ENCODE peak calls at places on chromosome 13, in eight cellular contexts. One of them, this sample, is unnamed.
A peak's percentile ranks its signal among the peaks of the same experiment; 100 is the strongest.

GRCh38 chr13:34435338-34435737 is 506.7 kb upstream of the NBEA start:
- DNase-seq in WTC11: no peak
- DNase-seq in upper lobe of right lung: no peak
- DNase-seq in tibial nerve: no peak
- DNase-seq in fibroblast of pulmonary artery: peak; percentile 32
- DNase-seq in A673: no peak
- DNase-seq in mammary epithelial cell: no peak
- DNase-seq in foreskin fibroblast: peak; percentile 93
- DNase-seq in this sample: peak; percentile 70

GRCh38 chr13:86572115-86572514 is 772.9 kb upstream of the SLITRK6 start:
- DNase-seq in tibial nerve: no peak
- DNase-seq in WTC11: no peak
- DNase-seq in fibroblast of pulmonary artery: peak; percentile 42
- DNase-seq in A673: peak; percentile 58
- DNase-seq in mammary epithelial cell: peak; percentile 46
- DNase-seq in upper lobe of right lung: no peak
- DNase-seq in foreskin fibroblast: no peak
- DNase-seq in this sample: no peak

GRCh38 chr13:39684531-39685137 is 29.2 kb downstream of the COG6 start:
- DNase-seq in upper lobe of right lung: no peak
- DNase-seq in A673: peak; percentile 73
- DNase-seq in fibroblast of pulmonary artery: peak; percentile 69
- DNase-seq in tibial nerve: no peak
- DNase-seq in mammary epithelial cell: peak; percentile 16
- DNase-seq in WTC11: no peak
- DNase-seq in foreskin fibroblast: peak; percentile 49
- DNase-seq in this sample: peak; percentile 63

GRCh38 chr13:26362261-26362660 is 108.3 kb downstream of the CDK8 start:
- DNase-seq in foreskin fibroblast: no peak
- DNase-seq in upper lobe of right lung: no peak
- DNase-seq in mammary epithelial cell: no peak
- DNase-seq in WTC11: no peak
- DNase-seq in A673: no peak
- DNase-seq in tibial nerve: no peak
- DNase-seq in fibroblast of pulmonary artery: no peak
- DNase-seq in this sample: no peak

GRCh38 chr13:113374511-113375175 is 10.7 kb upstream of the GRTP1 start:
- DNase-seq in fibroblast of pulmonary artery: no peak
- DNase-seq in WTC11: no peak
- DNase-seq in upper lobe of right lung: no peak
- DNase-seq in foreskin fibroblast: no peak
- DNase-seq in A673: no peak
- DNase-seq in mammary epithelial cell: no peak
- DNase-seq in tibial nerve: no peak
- DNase-seq in this sample: no peak

GRCh38 chr13:26007774-26008173 is 44.0 kb downstream of the SHISA2 start:
- DNase-seq in WTC11: no peak
- DNase-seq in tibial nerve: no peak
- DNase-seq in upper lobe of right lung: no peak
- DNase-seq in foreskin fibroblast: no peak
- DNase-seq in mammary epithelial cell: no peak
- DNase-seq in A673: no peak
- DNase-seq in fibroblast of pulmonary artery: no peak
- DNase-seq in this sample: no peak

GRCh38 chr13:97121894-97122293 is 100.2 kb upstream of the MBNL2 start:
- DNase-seq in WTC11: no peak
- DNase-seq in fibroblast of pulmonary artery: peak; percentile 33
- DNase-seq in mammary epithelial cell: peak; percentile 67
- DNase-seq in A673: no peak
- DNase-seq in foreskin fibroblast: peak; percentile 44
- DNase-seq in tibial nerve: no peak
- DNase-seq in upper lobe of right lung: no peak
- DNase-seq in this sample: no peak

GRCh38 chr13:94112227-94112626 is 367.3 kb downstream of the DCT start:
- DNase-seq in foreskin fibroblast: peak; percentile 96
- DNase-seq in mammary epithelial cell: peak; percentile 80
- DNase-seq in A673: peak; percentile 39
- DNase-seq in fibroblast of pulmonary artery: peak; percentile 85
- DNase-seq in upper lobe of right lung: no peak
- DNase-seq in WTC11: no peak
- DNase-seq in tibial nerve: peak; percentile 18
- DNase-seq in this sample: peak; percentile 96

GRCh38 chr13:85900521-85900920 is 101.3 kb upstream of the SLITRK6 start:
- DNase-seq in foreskin fibroblast: no peak
- DNase-seq in WTC11: no peak
- DNase-seq in A673: no peak
- DNase-seq in tibial nerve: no peak
- DNase-seq in mammary epithelial cell: no peak
- DNase-seq in upper lobe of right lung: no peak
- DNase-seq in fibroblast of pulmonary artery: no peak
- DNase-seq in this sample: no peak

DNA sequence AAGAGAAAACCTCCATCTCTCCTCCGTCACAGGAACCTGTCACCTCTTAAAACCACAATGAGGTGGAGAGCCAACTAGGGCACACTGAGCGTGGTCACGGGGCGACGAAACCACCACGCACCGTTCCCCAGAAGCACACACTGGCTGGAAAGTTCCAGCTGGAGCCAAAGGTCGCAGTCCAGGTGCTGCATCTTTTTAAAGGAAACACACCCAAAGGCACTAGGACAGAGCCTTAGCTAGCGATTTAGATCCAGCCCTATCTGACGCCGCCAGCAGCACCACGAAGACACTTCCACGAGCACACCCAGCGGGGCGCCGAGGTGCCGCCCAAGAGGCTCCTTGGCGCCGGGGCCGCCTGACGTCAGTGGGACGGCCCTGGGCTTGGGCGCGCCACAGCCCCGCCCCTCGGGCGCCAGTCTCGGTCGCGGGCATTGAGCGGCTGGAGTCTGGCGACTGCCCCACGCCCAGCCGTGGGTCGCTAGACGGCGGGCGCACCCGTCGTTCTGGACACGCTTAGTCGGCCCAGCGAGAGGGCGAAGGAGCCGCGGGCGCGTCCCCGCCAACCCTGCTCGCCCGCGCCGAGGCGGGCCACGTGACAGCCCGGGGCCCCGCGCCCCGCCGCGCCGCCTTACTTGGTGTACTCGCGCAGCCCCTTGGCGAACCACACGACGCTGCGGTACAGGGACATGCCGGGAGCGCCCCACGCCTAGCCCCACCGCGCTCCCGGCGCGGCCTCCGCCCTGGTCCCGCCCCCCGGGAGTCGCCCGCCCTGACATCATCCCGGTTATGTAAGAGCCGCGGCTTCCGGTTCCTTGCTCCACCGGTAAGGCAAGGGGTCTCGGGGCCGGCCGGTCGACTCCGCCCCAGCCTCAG is at the start of gene DHRS12:
- DNase-seq in upper lobe of right lung: peak; percentile 96
- DNase-seq in mammary epithelial cell: peak; percentile 80
- DNase-seq in foreskin fibroblast: peak; percentile 89
- DNase-seq in A673: peak; percentile 93
- DNase-seq in fibroblast of pulmonary artery: peak; percentile 77
- DNase-seq in WTC11: peak; percentile 78
- DNase-seq in tibial nerve: peak; percentile 88
- DNase-seq in this sample: peak; percentile 80
- TF ChIP-seq CTCF in upper lobe of right lung: no peak
- TF ChIP-seq CTCF in mammary epithelial cell: peak; percentile 16
- TF ChIP-seq CTCF in foreskin fibroblast: no peak
- TF ChIP-seq CTCF in A673: no peak
- TF ChIP-seq CTCF in fibroblast of pulmonary artery: no peak
- TF ChIP-seq CTCF in WTC11: no peak
- TF ChIP-seq CTCF in tibial nerve: no peak
- TF ChIP-seq CTCF in this sample: no peak

DNA sequence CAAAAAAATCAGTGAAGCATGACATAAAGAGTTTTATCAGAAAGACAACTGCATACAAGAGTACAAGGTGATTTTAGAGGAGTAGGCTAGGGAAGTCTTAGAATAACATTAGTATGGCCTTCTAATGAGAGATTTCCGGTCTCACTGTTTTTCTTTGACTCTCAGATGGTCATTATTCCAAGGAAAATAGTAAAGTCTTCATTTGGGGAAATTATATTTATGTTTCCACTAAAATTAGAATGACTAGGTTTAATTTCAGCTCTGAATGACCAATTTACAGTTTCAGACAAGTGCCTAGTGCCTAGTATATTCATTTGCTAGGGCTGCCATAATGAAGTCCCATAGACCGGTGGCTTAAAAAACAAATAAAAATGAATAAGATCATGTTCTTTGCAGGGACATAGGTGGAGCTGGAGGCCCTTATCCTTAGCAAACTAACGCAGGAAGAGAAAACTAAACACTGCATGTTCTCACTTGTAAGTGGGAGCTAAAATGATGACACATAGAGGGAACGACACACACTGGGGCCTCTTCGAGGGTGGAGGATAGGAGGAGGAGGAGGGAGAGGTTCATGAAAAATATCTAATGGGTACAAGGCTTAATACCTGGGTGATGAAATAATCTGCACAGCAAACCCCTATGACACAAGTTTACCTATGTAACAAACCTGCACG is 303.1 kb downstream of the PCDH9 start:
- DNase-seq in upper lobe of right lung: no peak
- DNase-seq in foreskin fibroblast: peak; percentile 14
- DNase-seq in tibial nerve: no peak
- DNase-seq in mammary epithelial cell: peak; percentile 87
- DNase-seq in fibroblast of pulmonary artery: no peak
- DNase-seq in A673: no peak
- DNase-seq in WTC11: no peak
- DNase-seq in this sample: no peak
- TF ChIP-seq CTCF in upper lobe of right lung: no peak
- TF ChIP-seq CTCF in foreskin fibroblast: no peak
- TF ChIP-seq CTCF in tibial nerve: no peak
- TF ChIP-seq CTCF in mammary epithelial cell: peak; percentile 42
- TF ChIP-seq CTCF in fibroblast of pulmonary artery: no peak
- TF ChIP-seq CTCF in A673: no peak
- TF ChIP-seq CTCF in WTC11: no peak
- TF ChIP-seq CTCF in this sample: no peak

GRCh38 chr13:49859568-49859967 is 67.1 kb upstream of the KPNA3 start:
- DNase-seq in tibial nerve: no peak
- DNase-seq in WTC11: no peak
- DNase-seq in mammary epithelial cell: peak; percentile 65
- DNase-seq in A673: no peak
- DNase-seq in fibroblast of pulmonary artery: peak; percentile 87
- DNase-seq in foreskin fibroblast: peak; percentile 97
- DNase-seq in upper lobe of right lung: no peak
- DNase-seq in this sample: peak; percentile 93

GRCh38 chr13:49867834-49868233 is 68.3 kb downstream of the SPRYD7 start:
- DNase-seq in mammary epithelial cell: no peak
- DNase-seq in A673: no peak
- DNase-seq in fibroblast of pulmonary artery: no peak
- DNase-seq in upper lobe of right lung: no peak
- DNase-seq in WTC11: no peak
- DNase-seq in foreskin fibroblast: no peak
- DNase-seq in tibial nerve: no peak
- DNase-seq in this sample: no peak

GRCh38 chr13:49869514-49869913 is 66.6 kb downstream of the SPRYD7 start:
- DNase-seq in upper lobe of right lung: no peak
- DNase-seq in mammary epithelial cell: no peak
- DNase-seq in A673: peak; percentile 21
- DNase-seq in fibroblast of pulmonary artery: peak; percentile 53
- DNase-seq in tibial nerve: no peak
- DNase-seq in foreskin fibroblast: peak; percentile 45
- DNase-seq in WTC11: peak; percentile 69
- DNase-seq in this sample: peak; percentile 8

DNA sequence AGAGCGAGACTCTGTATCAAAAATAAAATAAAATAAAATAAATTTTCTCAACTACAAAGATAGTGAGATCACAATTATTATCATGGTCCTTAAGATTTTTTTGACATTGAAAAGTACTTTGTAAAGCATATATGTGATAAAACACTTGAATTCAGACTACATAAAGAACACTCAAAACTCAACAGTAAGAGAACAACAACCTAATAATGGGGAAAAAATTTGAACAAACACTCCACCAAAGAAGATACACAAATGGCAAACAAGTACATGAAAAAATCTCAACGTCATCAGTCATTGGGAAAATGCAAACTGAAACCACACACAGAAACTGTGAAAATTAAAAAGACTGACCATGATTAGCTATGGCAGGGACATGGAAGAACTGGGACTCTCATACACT is 71.0 kb downstream of the SPRYD7 start:
- DNase-seq in WTC11: no peak
- DNase-seq in foreskin fibroblast: no peak
- DNase-seq in mammary epithelial cell: no peak
- DNase-seq in tibial nerve: no peak
- DNase-seq in fibroblast of pulmonary artery: no peak
- DNase-seq in A673: no peak
- DNase-seq in upper lobe of right lung: no peak
- DNase-seq in this sample: no peak
- TF ChIP-seq CTCF in WTC11: no peak
- TF ChIP-seq CTCF in foreskin fibroblast: no peak
- TF ChIP-seq CTCF in mammary epithelial cell: no peak
- TF ChIP-seq CTCF in tibial nerve: no peak
- TF ChIP-seq CTCF in fibroblast of pulmonary artery: no peak
- TF ChIP-seq CTCF in A673: no peak
- TF ChIP-seq CTCF in upper lobe of right lung: no peak
- TF ChIP-seq CTCF in this sample: no peak

DNA sequence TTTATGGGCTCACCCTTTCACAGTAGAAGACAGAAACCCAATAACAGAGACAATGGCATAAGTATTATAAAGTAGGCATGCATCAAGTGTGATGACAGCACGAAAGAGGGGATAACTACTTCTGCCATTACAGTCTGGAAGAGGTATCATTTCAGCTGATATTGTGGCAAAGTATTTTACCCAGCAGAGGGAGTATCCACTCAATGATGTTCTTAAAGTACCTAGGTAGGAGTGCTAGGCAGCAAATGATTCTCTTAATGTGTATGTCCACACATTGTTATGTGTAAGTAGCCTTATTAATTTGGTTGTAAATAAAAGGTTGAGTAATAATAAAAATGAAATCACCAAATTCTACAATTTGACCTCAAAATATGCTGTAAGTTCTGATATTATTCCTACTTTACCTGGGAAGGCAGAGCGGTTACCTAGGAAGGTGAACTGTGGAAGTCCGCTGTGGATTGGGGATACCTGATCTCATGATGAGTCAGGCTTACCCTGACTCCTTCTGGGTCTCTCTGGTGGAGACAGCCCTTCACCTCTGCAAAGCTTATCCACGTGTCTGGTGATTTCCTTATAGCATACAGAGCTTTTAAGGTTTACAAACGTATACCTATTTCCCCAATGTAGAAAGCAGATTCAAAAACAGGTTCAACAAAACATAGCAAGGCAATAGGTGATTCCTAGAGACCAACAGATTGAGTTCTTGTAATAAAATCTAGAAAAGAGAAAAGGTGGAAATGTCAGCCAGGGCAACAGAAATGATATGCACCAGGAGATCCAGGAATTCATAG is 4.0 kb upstream of the UBAC2 start:
- DNase-seq in foreskin fibroblast: no peak
- DNase-seq in mammary epithelial cell: peak; percentile 27
- DNase-seq in upper lobe of right lung: no peak
- DNase-seq in A673: no peak
- DNase-seq in WTC11: no peak
- DNase-seq in fibroblast of pulmonary artery: peak; percentile 9
- DNase-seq in tibial nerve: no peak
- DNase-seq in this sample: no peak
- TF ChIP-seq CTCF in foreskin fibroblast: peak; percentile 9
- TF ChIP-seq CTCF in mammary epithelial cell: peak; percentile 30
- TF ChIP-seq CTCF in upper lobe of right lung: no peak
- TF ChIP-seq CTCF in A673: peak; percentile 22
- TF ChIP-seq CTCF in WTC11: no peak
- TF ChIP-seq CTCF in fibroblast of pulmonary artery: no peak
- TF ChIP-seq CTCF in tibial nerve: no peak
- TF ChIP-seq CTCF in this sample: peak; percentile 14

GRCh38 chr13:66128201-66128600 is 1101.9 kb downstream of the PCDH9 start:
- DNase-seq in tibial nerve: no peak
- DNase-seq in upper lobe of right lung: no peak
- DNase-seq in mammary epithelial cell: no peak
- DNase-seq in fibroblast of pulmonary artery: no peak
- DNase-seq in WTC11: no peak
- DNase-seq in A673: no peak
- DNase-seq in foreskin fibroblast: no peak
- DNase-seq in this sample: no peak
- TF ChIP-seq CTCF in tibial nerve: no peak
- TF ChIP-seq CTCF in upper lobe of right lung: no peak
- TF ChIP-seq CTCF in mammary epithelial cell: no peak
- TF ChIP-seq CTCF in fibroblast of pulmonary artery: no peak
- TF ChIP-seq CTCF in WTC11: no peak
- TF ChIP-seq CTCF in A673: no peak
- TF ChIP-seq CTCF in foreskin fibroblast: no peak
- TF ChIP-seq CTCF in this sample: no peak

This sample was measured in AG10803.